ENCODE peak calls at places on chromosomes 11 and 22, in five cellular contexts. D is uterus; X is COR-L47; S is foreskin fibroblast; R is activated CD4-positive, alpha-beta T cell treated with anti-CD3 and anti-CD28 coated beads for 24 hours. Q is an unnamed sample.

GRCh38 chr11:78432058-78432515 is 14.5 kb upstream of the GAB2 start:
- DNase-seq in X (peak), R (no peak), D (peak), S (peak), Q (no peak)

GRCh38 chr11:1890856-1891830 is 552 bp downstream of the PRR33 start:
- DNase-seq in S (no peak), D (peak), R (no peak), X (no peak), Q (no peak)

GRCh38 chr11:44519989-44520737 is 45.3 kb upstream of the CD82 start:
- DNase-seq in D (peak), X (no peak), S (no peak), R (no peak), Q (no peak)

GRCh38 chr11:115325523-115325922 is 178.7 kb downstream of the CADM1 start:
- DNase-seq in R (no peak), S (no peak), D (no peak), X (no peak), Q (no peak)

GRCh38 chr11:3130269-3131071 is 34.6 kb downstream of the OSBPL5 start:
- DNase-seq in R (no peak), X (no peak), S (no peak), D (peak), Q (no peak)

GRCh38 chr22:23862103-23862502 is 4.4 kb downstream of the SLC2A11 start:
- DNase-seq in S (peak), X (peak), R (no peak), D (no peak), Q (peak)

GRCh38 chr22:28346308-28346707 is 333.3 kb downstream of the TTC28 start:
- DNase-seq in S (no peak), D (no peak), X (no peak), R (no peak), Q (no peak)

GRCh38 chr11:12235945-12236743 is 125.8 kb downstream of the MICAL2 start:
- DNase-seq in S (peak), X (peak), D (no peak), R (peak), Q (peak)

GRCh38 chr11:37459430-37459829 is 861.4 kb upstream of the RAG2 start:
- DNase-seq in S (peak), R (no peak), D (no peak), X (no peak), Q (no peak)

GRCh38 chr11:67178878-67179277 is 59.8 kb downstream of the KDM2A start:
- DNase-seq in D (no peak), X (no peak), S (no peak), R (no peak), Q (peak)

GRCh38 chr11:7967097-7967496 is 1.9 kb upstream of the NLRP10 start:
- DNase-seq in R (no peak), X (no peak), D (no peak), S (no peak), Q (no peak)

GRCh38 chr22:34975721-34976120 is 90.2 kb upstream of the ISX start:
- DNase-seq in X (no peak), D (no peak), S (no peak), R (no peak), Q (no peak)

GRCh38 chr11:96275807-96276594 is 67.0 kb downstream of the MAML2 start:
- DNase-seq in R (no peak), S (peak), X (no peak), D (no peak), Q (no peak)

GRCh38 chr22:32660292-32660691 is 141.2 kb upstream of the TIMP3 start:
- DNase-seq in X (peak), R (peak), S (peak), D (peak), Q (peak)

GRCh38 chr11:12397953-12398352 is 20.6 kb downstream of the PARVA start:
- DNase-seq in S (peak), X (no peak), D (peak), R (no peak), Q (peak)

GRCh38 chr11:120324932-120325810 is at the start of gene TLCD5:
- DNase-seq in X (peak), S (peak), D (peak), R (peak), Q (peak)

GRCh38 chr11:39784873-39785272 is 1674.6 kb downstream of the LRRC4C start:
- DNase-seq in D (no peak), S (no peak), R (no peak), X (no peak), Q (no peak)

GRCh38 chr11:118714816-118715215 is 35.4 kb upstream of the TREH start:
- DNase-seq in R (no peak), D (no peak), X (no peak), S (no peak), Q (no peak)

GRCh38 chr11:11192541-11192940 is 160.5 kb downstream of the CSNK2A3 start:
- DNase-seq in D (no peak), R (no peak), S (no peak), X (no peak), Q (no peak)

GRCh38 chr11:112525270-112525669 is 264.6 kb upstream of the PLET1 start:
- DNase-seq in R (no peak), X (no peak), D (no peak), S (peak), Q (peak)

GRCh38 chr11:86116996-86117705 is 48.3 kb upstream of the PICALM start:
- DNase-seq in R (no peak), S (no peak), X (no peak), D (no peak), Q (no peak)

GRCh38 chr11:63914896-63915681 is 1.9 kb downstream of the RCOR2 start:
- DNase-seq in R (no peak), D (no peak), X (no peak), S (peak), Q (no peak)

GRCh38 chr22:22060200-22061084 is 77.9 kb upstream of the TOP3B start:
- DNase-seq in R (peak), S (peak), D (peak), X (peak), Q (peak)

GRCh38 chr11:60561254-60561653 is 46.1 kb downstream of the MS4A13 start:
- DNase-seq in D (no peak), X (no peak), S (no peak), R (no peak), Q (no peak)

GRCh38 chr11:8288824-8289223 is 25.1 kb upstream of the LMO1 start:
- DNase-seq in R (no peak), X (no peak), D (no peak), S (no peak), Q (no peak)

GRCh38 chr22:46956498-46957215 is 194.2 kb downstream of the TBC1D22A start:
- DNase-seq in R (no peak), D (no peak), S (no peak), X (no peak), Q (no peak)

GRCh38 chr22:32957093-32957835 is 100.9 kb downstream of the SYN3 start:
- DNase-seq in S (peak), X (no peak), R (no peak), D (no peak), Q (no peak)

GRCh38 chr11:133894956-133895549 is 49.7 kb upstream of the SPATA19 start:
- DNase-seq in X (no peak), S (no peak), D (no peak), R (no peak), Q (no peak)

GRCh38 chr11:19959697-19960096 is 200.6 kb downstream of the DBX1 start:
- DNase-seq in X (no peak), R (no peak), D (no peak), S (no peak), Q (no peak)

GRCh38 chr11:111990381-111990780 is 34.8 kb upstream of the DLAT start:
- DNase-seq in D (no peak), R (no peak), S (no peak), X (no peak), Q (no peak)

GRCh38 chr11:79331251-79331901 is 109.5 kb downstream of the TENM4 start:
- DNase-seq in S (no peak), X (no peak), D (no peak), R (no peak), Q (no peak)

Q was measured in AG08395.